ENCODE peak calls at places on chromosomes 16 and 17, in four cellular contexts. One of them, this sample, is unnamed.

GRCh38 chr17:55479903-55480302 is 31.3 kb downstream of the SMIM36 start:
- DNase-seq in K562: no peak
- DNase-seq in GM12878: no peak
- DNase-seq in HepG2: no peak
- DNase-seq in this sample: no peak

GRCh38 chr16:85220125-85220839 is 108.0 kb upstream of the CIBAR2 start:
- DNase-seq in HepG2: peak; percentile 22
- DNase-seq in GM12878: no peak
- DNase-seq in K562: no peak
- DNase-seq in this sample: no peak

GRCh38 chr17:17538417-17539391 is 42.5 kb upstream of the RASD1 start:
- DNase-seq in K562: peak; percentile 26
- DNase-seq in HepG2: peak; percentile 98
- DNase-seq in GM12878: no peak
- DNase-seq in this sample: peak; percentile 82

GRCh38 chr17:57379237-57380054 is 123.1 kb downstream of the MSI2 start:
- DNase-seq in K562: peak; percentile 89
- DNase-seq in GM12878: no peak
- DNase-seq in HepG2: no peak
- DNase-seq in this sample: no peak

GRCh38 chr16:23074423-23074822 is 74.8 kb downstream of the USP31 start:
- DNase-seq in HepG2: no peak
- DNase-seq in GM12878: no peak
- DNase-seq in K562: no peak
- DNase-seq in this sample: no peak

GRCh38 chr17:8069587-8069860 is 18.0 kb downstream of the ALOX12B start:
- DNase-seq in GM12878: no peak
- DNase-seq in HepG2: no peak
- DNase-seq in K562: no peak
- DNase-seq in this sample: no peak

GRCh38 chr16:47719713-47720112 is 258.6 kb downstream of the PHKB start:
- DNase-seq in HepG2: no peak
- DNase-seq in K562: no peak
- DNase-seq in GM12878: no peak
- DNase-seq in this sample: no peak

GRCh38 chr16:87586201-87586782 is 16.0 kb upstream of the JPH3 start:
- DNase-seq in HepG2: no peak
- DNase-seq in K562: no peak
- DNase-seq in GM12878: no peak
- DNase-seq in this sample: no peak

GRCh38 chr17:45265823-45266222 is 3.9 kb upstream of the SPATA32 start:
- DNase-seq in K562: no peak
- DNase-seq in HepG2: no peak
- DNase-seq in GM12878: no peak
- DNase-seq in this sample: peak; percentile 57

GRCh38 chr17:70446446-70446845 is 277.1 kb downstream of the KCNJ2 start:
- DNase-seq in HepG2: no peak
- DNase-seq in GM12878: no peak
- DNase-seq in K562: no peak
- DNase-seq in this sample: no peak

GRCh38 chr17:56577810-56578209 is 15.7 kb upstream of the NOG start:
- DNase-seq in GM12878: no peak
- DNase-seq in K562: no peak
- DNase-seq in HepG2: no peak
- DNase-seq in this sample: no peak

GRCh38 chr17:66152756-66153155 is 39.2 kb downstream of the CEP112 start:
- DNase-seq in K562: no peak
- DNase-seq in HepG2: no peak
- DNase-seq in GM12878: no peak
- DNase-seq in this sample: no peak

GRCh38 chr16:3095869-3096268 is 3.2 kb downstream of the ZSCAN10 start:
- DNase-seq in K562: peak; percentile 62
- DNase-seq in GM12878: no peak
- DNase-seq in HepG2: no peak
- DNase-seq in this sample: peak; percentile 35

GRCh38 chr16:8678068-8678927 is 3.9 kb downstream of the ABAT start:
- DNase-seq in K562: no peak
- DNase-seq in GM12878: no peak
- DNase-seq in HepG2: peak; percentile 100
- DNase-seq in this sample: no peak

GRCh38 chr16:56848955-56849689 is 15.9 kb upstream of the SLC12A3 start:
- DNase-seq in K562: no peak
- DNase-seq in GM12878: no peak
- DNase-seq in HepG2: peak; percentile 39
- DNase-seq in this sample: no peak

GRCh38 chr17:46035112-46035818 is 36.2 kb downstream of the STH start:
- DNase-seq in HepG2: no peak
- DNase-seq in GM12878: no peak
- DNase-seq in K562: no peak
- DNase-seq in this sample: no peak

GRCh38 chr16:51968756-51969155 is 578.2 kb downstream of the TOX3 start:
- DNase-seq in K562: no peak
- DNase-seq in GM12878: no peak
- DNase-seq in HepG2: no peak
- DNase-seq in this sample: no peak

GRCh38 chr17:30415491-30415890 is 36.8 kb downstream of the CPD start:
- DNase-seq in HepG2: no peak
- DNase-seq in K562: no peak
- DNase-seq in GM12878: no peak
- DNase-seq in this sample: no peak

GRCh38 chr16:12119037-12119436 is 142.5 kb downstream of the SNX29 start:
- DNase-seq in HepG2: no peak
- DNase-seq in K562: no peak
- DNase-seq in GM12878: no peak
- DNase-seq in this sample: no peak

GRCh38 chr17:61149106-61149505 is 250.5 kb upstream of the TBX2 start:
- DNase-seq in HepG2: no peak
- DNase-seq in K562: no peak
- DNase-seq in GM12878: no peak
- DNase-seq in this sample: no peak

GRCh38 chr17:59108400-59109102 is 1.9 kb upstream of the TRIM37 start:
- DNase-seq in K562: no peak
- DNase-seq in GM12878: no peak
- DNase-seq in HepG2: no peak
- DNase-seq in this sample: no peak

GRCh38 chr16:6165330-6165984 is 1067.9 kb upstream of the EEF2KMT start:
- DNase-seq in HepG2: no peak
- DNase-seq in GM12878: no peak
- DNase-seq in K562: no peak
- DNase-seq in this sample: no peak

GRCh38 chr17:2211661-2212327 is 91.8 kb downstream of the SMG6 start:
- DNase-seq in GM12878: no peak
- DNase-seq in K562: no peak
- DNase-seq in HepG2: no peak
- DNase-seq in this sample: no peak

GRCh38 chr17:2214047-2214717 is 89.4 kb downstream of the SMG6 start:
- DNase-seq in HepG2: no peak
- DNase-seq in K562: peak; percentile 18
- DNase-seq in GM12878: no peak
- DNase-seq in this sample: no peak

GRCh38 chr17:2214887-2215615 is 88.5 kb downstream of the SMG6 start:
- DNase-seq in GM12878: no peak
- DNase-seq in K562: no peak
- DNase-seq in HepG2: no peak
- DNase-seq in this sample: no peak

GRCh38 chr17:2212328-2212981 is 91.1 kb downstream of the SMG6 start:
- DNase-seq in K562: no peak
- DNase-seq in HepG2: no peak
- DNase-seq in GM12878: no peak
- DNase-seq in this sample: no peak

GRCh38 chr17:2213291-2213960 is 90.2 kb downstream of the SMG6 start:
- DNase-seq in HepG2: no peak
- DNase-seq in K562: no peak
- DNase-seq in GM12878: no peak
- DNase-seq in this sample: no peak
- TF ChIP-seq CHD4 in HepG2: no peak
- TF ChIP-seq CHD4 in K562: no peak
- TF ChIP-seq CHD4 in GM12878: no peak
- TF ChIP-seq CHD4 in this sample: no peak

DNA sequence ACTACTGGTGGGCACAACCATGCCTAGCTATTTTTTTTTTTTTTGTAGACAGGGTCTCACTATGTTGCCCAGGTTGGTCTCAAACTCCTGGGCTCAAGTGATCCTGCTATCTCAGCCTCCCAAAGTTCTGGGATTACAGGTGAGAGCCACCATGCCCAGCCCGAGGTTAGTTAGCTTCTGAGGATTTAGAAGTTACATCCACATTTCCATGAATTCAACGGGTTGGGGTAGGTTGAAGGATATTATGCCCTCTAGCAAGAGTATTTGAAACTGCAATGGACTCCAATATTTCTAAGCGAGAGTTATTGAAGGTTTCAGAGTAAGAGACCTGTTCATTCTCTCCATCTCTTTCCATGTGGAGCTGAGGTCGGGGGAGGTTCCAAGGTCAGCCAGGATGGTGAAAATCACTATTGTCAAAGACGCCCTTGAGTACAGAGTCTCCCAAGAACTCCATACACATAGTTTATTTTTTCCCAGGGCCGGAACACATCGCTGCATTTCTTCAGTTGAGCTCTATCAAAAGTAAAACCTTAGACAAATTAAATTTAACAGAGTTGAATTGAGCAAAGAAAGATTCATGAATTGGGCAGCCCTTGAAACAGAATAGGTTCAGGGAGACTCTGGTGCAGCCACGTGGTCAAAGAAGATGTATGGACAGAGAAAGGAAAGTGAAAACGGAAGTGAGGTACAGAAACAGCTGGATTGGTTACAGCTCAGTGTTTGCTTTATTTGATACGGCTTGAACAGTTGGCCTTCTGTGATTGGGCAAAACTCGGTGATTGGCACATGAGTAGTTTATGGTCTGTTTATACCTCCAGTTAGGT is 19.0 kb upstream of the ITPRIPL2 start:
- DNase-seq in K562: peak; percentile 21
- DNase-seq in HepG2: peak; percentile 88
- DNase-seq in GM12878: no peak
- DNase-seq in this sample: peak; percentile 91
- TF ChIP-seq CHD4 in K562: no peak
- TF ChIP-seq CHD4 in HepG2: peak; percentile 79
- TF ChIP-seq CHD4 in GM12878: no peak
- TF ChIP-seq CHD4 in this sample: no peak

GRCh38 chr17:82127704-82128103 is 29.7 kb upstream of the FASN start:
- DNase-seq in GM12878: no peak
- DNase-seq in HepG2: no peak
- DNase-seq in K562: no peak
- DNase-seq in this sample: no peak

GRCh38 chr17:82128287-82128686 is 30.3 kb upstream of the FASN start:
- DNase-seq in GM12878: no peak
- DNase-seq in HepG2: no peak
- DNase-seq in K562: no peak
- DNase-seq in this sample: no peak

GRCh38 chr17:82127315-82127595 is 29.2 kb upstream of the FASN start:
- DNase-seq in HepG2: no peak
- DNase-seq in GM12878: no peak
- DNase-seq in K562: no peak
- DNase-seq in this sample: no peak

GRCh38 chr17:82129095-82129494 is 31.1 kb upstream of the FASN start:
- DNase-seq in HepG2: no peak
- DNase-seq in GM12878: no peak
- DNase-seq in K562: no peak
- DNase-seq in this sample: no peak

DNA sequence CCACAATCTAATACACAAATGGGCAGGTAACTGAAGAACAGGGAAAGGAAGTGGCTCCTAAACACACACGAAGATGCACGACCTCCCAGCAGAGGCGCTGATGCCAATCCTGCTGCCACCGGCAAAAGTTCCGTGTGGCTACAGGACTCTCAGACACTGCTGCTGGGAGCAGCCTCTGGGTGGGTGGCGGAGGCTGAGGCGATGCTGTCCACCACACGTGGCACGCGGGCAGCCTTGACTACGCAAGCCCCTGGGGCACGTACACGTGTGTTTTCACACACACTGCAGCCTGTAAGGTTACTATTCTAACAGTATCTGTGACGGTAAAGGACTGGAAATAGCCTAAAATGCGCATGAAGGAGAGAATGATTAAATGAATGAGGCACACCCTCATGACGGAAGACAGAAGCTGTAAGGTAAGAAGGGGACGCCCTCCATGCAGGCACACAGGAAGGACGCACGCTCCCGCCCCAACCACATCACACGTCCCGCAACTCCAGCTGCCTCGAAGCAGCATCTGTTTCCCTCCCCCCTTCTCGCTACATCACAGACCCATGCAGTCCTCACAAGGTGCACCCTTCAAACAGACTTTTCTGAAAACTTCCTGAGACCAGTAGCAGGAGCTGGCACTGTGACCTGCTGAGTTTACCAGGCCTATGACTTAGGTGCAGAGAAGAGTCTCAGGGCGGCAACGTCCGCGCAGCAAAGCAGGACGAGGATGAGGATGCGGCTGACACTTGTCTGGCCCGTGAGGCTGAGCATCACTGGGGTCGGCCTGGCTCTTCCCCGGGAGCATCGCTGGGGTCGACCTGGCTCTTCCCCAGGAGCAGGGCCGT is 28.7 kb upstream of the FASN start:
- DNase-seq in HepG2: no peak
- DNase-seq in K562: no peak
- DNase-seq in GM12878: no peak
- DNase-seq in this sample: no peak
- TF ChIP-seq CHD4 in HepG2: no peak
- TF ChIP-seq CHD4 in K562: no peak
- TF ChIP-seq CHD4 in GM12878: no peak
- TF ChIP-seq CHD4 in this sample: no peak

GRCh38 chr17:41390411-41390938 is 6.9 kb downstream of the KRT31 start:
- DNase-seq in K562: no peak
- DNase-seq in HepG2: no peak
- DNase-seq in GM12878: no peak
- DNase-seq in this sample: no peak

GRCh38 chr17:41382396-41382795 is 290 bp upstream of the KRT34 start:
- DNase-seq in GM12878: no peak
- DNase-seq in K562: no peak
- DNase-seq in HepG2: no peak
- DNase-seq in this sample: no peak

GRCh38 chr17:41391535-41391934 is 5.9 kb downstream of the KRT31 start:
- DNase-seq in HepG2: no peak
- DNase-seq in GM12878: no peak
- DNase-seq in K562: no peak
- DNase-seq in this sample: no peak

GRCh38 chr17:41383690-41384089 is 1.6 kb upstream of the KRT34 start:
- DNase-seq in K562: no peak
- DNase-seq in HepG2: peak; percentile 21
- DNase-seq in GM12878: no peak
- DNase-seq in this sample: no peak

DNA sequence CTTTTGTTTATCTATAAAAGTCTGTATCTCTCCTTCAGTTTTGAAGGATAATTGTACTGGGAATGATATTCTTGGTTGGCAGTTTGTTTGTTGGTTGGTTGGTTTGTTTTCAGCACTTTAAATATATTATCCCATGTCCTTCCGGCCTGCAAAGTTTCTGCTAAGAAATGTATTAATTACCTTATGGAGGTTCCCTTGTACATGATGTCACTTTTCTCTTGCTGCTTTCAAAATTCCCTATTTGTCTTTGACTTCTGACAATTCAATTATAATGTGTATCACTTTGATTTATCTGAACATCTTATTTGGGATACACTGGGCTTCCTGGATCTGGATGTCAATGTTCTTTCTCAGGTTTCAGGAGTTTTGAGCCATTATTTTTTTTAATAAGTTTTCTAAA is 4.1 kb upstream of the KRT34 start:
- DNase-seq in K562: no peak
- DNase-seq in HepG2: no peak
- DNase-seq in GM12878: no peak
- DNase-seq in this sample: no peak
- TF ChIP-seq CHD4 in K562: no peak
- TF ChIP-seq CHD4 in HepG2: no peak
- TF ChIP-seq CHD4 in GM12878: no peak
- TF ChIP-seq CHD4 in this sample: no peak